ENCODE peak calls at places on chromosomes 12 and 14, in nine cellular contexts. E is activated T-cell treated with anti-CD3 and anti-CD28 coated beads, Interleukin-2, amount 50 U/mL, for 72 hours; F is HS-5; V is CD4-positive, alpha-beta T cell; S is upper lobe of left lung; B is stimulated activated effector memory CD8-positive, alpha-beta T cell treated with anti-CD3 and anti-CD28 coated beads, Interleukin-12 subunit alpha, Interleukin-12 subunit beta, amount 100 ng/mL, for 72 hours; P is fibroblast of lung; Y is NCI-H226; Q is cardiac fibroblast. Z is an unnamed sample.

GRCh38 chr12:66698558-66698957 is 19.7 kb upstream of the GRIP1 start:
- DNase-seq in V (no peak), Q (no peak), Y (no peak), F (no peak), S (no peak), E (no peak), P (no peak), B (no peak), Z (no peak)

GRCh38 chr12:21144309-21144708 is 13.3 kb downstream of the SLCO1B1 start:
- DNase-seq in F (peak; percentile 23), S (no peak), Y (no peak), E (no peak), B (no peak), V (no peak), Q (no peak), P (peak; percentile 5), Z (no peak)

GRCh38 chr14:51209457-51209856 is 30.6 kb upstream of the TMX1 start:
- DNase-seq in Y (no peak), B (no peak), S (no peak), F (no peak), P (no peak), E (no peak), V (no peak), Q (no peak), Z (no peak)

GRCh38 chr14:106380740-106381139 is 854.4 kb downstream of the TMEM121 start:
- DNase-seq in Y (no peak), E (no peak), B (no peak), S (no peak), V (no peak), F (no peak), P (no peak), Q (no peak), Z (no peak)

GRCh38 chr14:72736348-72736747 is 157.6 kb downstream of the DPF3 start:
- DNase-seq in F (no peak), Q (peak; percentile 52), Y (peak; percentile 18), S (no peak), B (no peak), E (no peak), P (peak; percentile 93), V (no peak), Z (no peak)

GRCh38 chr12:78101946-78102635 is 271.4 kb downstream of the NAV3 start:
- DNase-seq in V (no peak), Y (no peak), S (no peak), Q (no peak), F (no peak), P (no peak), B (no peak), E (no peak), Z (no peak)

GRCh38 chr14:61575751-61576150 is 119.6 kb upstream of the HIF1A start:
- DNase-seq in B (no peak), F (no peak), Y (no peak), P (no peak), S (no peak), Q (peak; percentile 53), E (no peak), V (no peak), Z (no peak)

GRCh38 chr12:3097186-3097804 is 20.1 kb downstream of the TSPAN9 start:
- DNase-seq in Q (peak; percentile 80), B (no peak), E (no peak), Y (peak; percentile 65), V (no peak), P (peak; percentile 53), S (no peak), F (no peak), Z (no peak)

GRCh38 chr12:86671001-86671400 is 414.8 kb upstream of the MGAT4C start:
- DNase-seq in S (no peak), E (no peak), Y (no peak), V (no peak), B (no peak), F (no peak), P (no peak), Q (no peak), Z (no peak)

GRCh38 chr12:69108024-69108423 is 131.3 kb upstream of the CPSF6 start:
- DNase-seq in B (no peak), Y (no peak), E (no peak), V (no peak), Q (peak; percentile 16), S (no peak), P (peak; percentile 47), F (no peak), Z (no peak)

GRCh38 chr14:96104469-96105057 is 65.4 kb downstream of the C14orf132 start:
- DNase-seq in Y (peak; percentile 61), E (no peak), V (no peak), B (no peak), F (peak; percentile 92), S (peak; percentile 40), P (peak; percentile 98), Q (peak; percentile 94), Z (no peak)

GRCh38 chr14:58755026-58755929 is 117.5 kb downstream of the DACT1 start:
- DNase-seq in S (no peak), F (no peak), P (peak; percentile 65), Y (no peak), Q (peak; percentile 20), V (no peak), E (no peak), B (no peak), Z (no peak)

GRCh38 chr12:93441111-93441616 is 583 bp downstream of the UBE2N start:
- DNase-seq in Q (no peak), B (peak; percentile 18), F (no peak), P (peak; percentile 22), Y (no peak), V (peak; percentile 45), S (peak; percentile 91), E (peak; percentile 56), Z (peak; percentile 17)

GRCh38 chr14:100340454-100340813 is 17.3 kb downstream of the SLC25A47 start:
- DNase-seq in B (no peak), E (no peak), Y (no peak), F (no peak), P (no peak), V (no peak), Q (no peak), S (no peak), Z (no peak)

GRCh38 chr14:50333010-50333409 is 20.9 kb downstream of the DMAC2L start:
- DNase-seq in V (no peak), P (peak; percentile 86), Y (peak; percentile 93), F (peak; percentile 92), B (no peak), Q (peak; percentile 98), E (no peak), S (no peak), Z (no peak)

GRCh38 chr14:91867316-91867988 is at the start of gene TC2N:
- DNase-seq in V (no peak), Q (no peak), B (peak; percentile 34), P (no peak), F (no peak), S (no peak), Y (no peak), E (peak; percentile 69), Z (no peak)

GRCh38 chr14:96079066-96079465 is 39.9 kb downstream of the C14orf132 start:
- DNase-seq in F (no peak), V (no peak), P (peak; percentile 49), Y (no peak), Q (no peak), S (no peak), B (no peak), E (no peak), Z (no peak)

GRCh38 chr14:55221186-55221585 is 29.8 kb upstream of the DLGAP5 start:
- DNase-seq in Y (peak; percentile 77), P (peak; percentile 87), Q (peak; percentile 79), E (no peak), B (no peak), F (peak; percentile 15), S (no peak), V (no peak), Z (no peak)